ENCODE peak calls at places on chromosomes 1 and 21, in five cellular contexts. P is PC-9, S is psoas muscle, T is mammary epithelial cell, B is Peyer's patch. W is an unnamed sample.

GRCh38 chr1:180186831-180187230 is 32.2 kb downstream of the QSOX1 start:
- DNase-seq in P (no peak), S (no peak), T (no peak), B (no peak), W (no peak)

GRCh38 chr1:1782399-1783221 is 4.3 kb upstream of the NADK start:
- DNase-seq in P (peak; percentile 80), S (peak; percentile 79), T (no peak), B (peak; percentile 85), W (peak; percentile 88)

GRCh38 chr1:85289207-85289847 is 12.9 kb upstream of the BCL10 start:
- DNase-seq in P (peak; percentile 75), S (no peak), T (peak; percentile 99), B (no peak), W (peak; percentile 35)

GRCh38 chr21:28885853-28886177 is 106.9 kb downstream of the LTN1 start:
- DNase-seq in P (no peak), S (no peak), T (no peak), B (no peak), W (no peak)

GRCh38 chr1:11569551-11569950 is 84.7 kb downstream of the FBXO2 start:
- DNase-seq in P (no peak), S (no peak), T (peak; percentile 70), B (no peak), W (no peak)

GRCh38 chr1:43143441-43143888 is 28.6 kb downstream of the EBNA1BP2 start:
- DNase-seq in P (no peak), S (no peak), T (peak; percentile 11), B (no peak), W (no peak)

GRCh38 chr1:55217226-55217996 is 2.2 kb upstream of the USP24 start:
- DNase-seq in P (no peak), S (no peak), T (no peak), B (peak; percentile 48), W (no peak)

GRCh38 chr1:15680131-15680530 is 4.0 kb upstream of the PLEKHM2 start:
- DNase-seq in P (peak; percentile 46), S (peak; percentile 62), T (peak; percentile 57), B (no peak), W (peak; percentile 23)

GRCh38 chr1:108017698-108018097 is 52.7 kb upstream of the VAV3 start:
- DNase-seq in P (no peak), S (no peak), T (peak; percentile 52), B (no peak), W (no peak)

GRCh38 chr1:1943834-1944570 is 24.9 kb upstream of the TMEM52 start:
- DNase-seq in P (peak; percentile 52), S (peak; percentile 76), T (peak; percentile 17), B (peak; percentile 77), W (peak; percentile 64)

GRCh38 chr21:32411366-32412161 is 942 bp upstream of the EVA1C start:
- DNase-seq in P (peak; percentile 52), S (peak; percentile 95), T (peak; percentile 65), B (peak; percentile 95), W (peak; percentile 97)

GRCh38 chr1:170041423-170042207 is 32.9 kb downstream of the KIFAP3 start:
- DNase-seq in P (no peak), S (no peak), T (no peak), B (no peak), W (no peak)

GRCh38 chr1:200184196-200184595 is 156.7 kb downstream of the NR5A2 start:
- DNase-seq in P (peak; percentile 90), S (peak; percentile 92), T (peak; percentile 93), B (peak; percentile 80), W (peak; percentile 86)

GRCh38 chr1:91578320-91579109 is 77.9 kb downstream of the CDC7 start:
- DNase-seq in P (no peak), S (no peak), T (no peak), B (no peak), W (no peak)

GRCh38 chr1:172278478-172278877 is 142.0 kb upstream of the C1orf105 start:
- DNase-seq in P (no peak), S (no peak), T (peak; percentile 71), B (no peak), W (no peak)

GRCh38 chr1:24179251-24179895 is 7.7 kb downstream of the IFNLR1 start:
- DNase-seq in P (no peak), S (no peak), T (no peak), B (peak; percentile 26), W (peak; percentile 61)

GRCh38 chr1:59434336-59434735 is 137.4 kb downstream of the FGGY start:
- DNase-seq in P (peak; percentile 33), S (no peak), T (no peak), B (no peak), W (no peak)

GRCh38 chr1:83705091-83705490 is 293.8 kb downstream of the TTLL7 start:
- DNase-seq in P (no peak), S (no peak), T (no peak), B (no peak), W (no peak)

GRCh38 chr21:41895643-41896493 is 16.7 kb upstream of the PRDM15 start:
- DNase-seq in P (no peak), S (no peak), T (no peak), B (peak; percentile 76), W (no peak)

GRCh38 chr1:12173631-12174121 is 6.9 kb downstream of the TNFRSF1B start:
- DNase-seq in P (no peak), S (no peak), T (no peak), B (peak; percentile 96), W (peak; percentile 73)

GRCh38 chr1:18946550-18947381 is 9.7 kb downstream of the IFFO2 start:
- DNase-seq in P (no peak), S (no peak), T (no peak), B (no peak), W (no peak)

GRCh38 chr1:22075718-22076117 is 23.2 kb downstream of the CDC42 start:
- DNase-seq in P (no peak), S (no peak), T (no peak), B (no peak), W (no peak)

GRCh38 chr1:36523850-36524249 is 41.1 kb upstream of the CSF3R start:
- DNase-seq in P (no peak), S (no peak), T (no peak), B (peak; percentile 19), W (no peak)

GRCh38 chr1:226829105-226829504 is 41.3 kb upstream of the PSEN2 start:
- DNase-seq in P (no peak), S (no peak), T (no peak), B (no peak), W (no peak)

DNA sequence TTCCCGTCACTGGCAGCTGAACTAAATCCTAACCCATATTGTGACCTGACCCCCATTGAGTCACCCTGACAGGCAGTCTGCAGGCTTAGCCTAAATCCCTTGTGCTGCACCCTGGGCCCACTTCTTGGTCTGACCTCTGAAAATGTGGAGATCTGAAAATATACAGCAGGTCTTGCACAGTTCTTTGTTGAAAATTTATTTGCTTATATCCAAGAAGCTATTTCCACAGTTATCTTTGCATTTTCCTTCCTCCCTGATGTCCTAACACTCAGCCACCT is 87.1 kb downstream of the BCAR3 start:
- DNase-seq in P (no peak), S (no peak), T (no peak), B (no peak), W (no peak)
- H3K4me1 ChIP-seq in P (peaks cover 52% of the 10 kb centered on the region), S (peaks cover 81% of the 10 kb centered on the region), T (peaks cover 83% of the 10 kb centered on the region), B (peaks cover 24% of the 10 kb centered on the region), W (peaks cover 55% of the 10 kb centered on the region)

DNA sequence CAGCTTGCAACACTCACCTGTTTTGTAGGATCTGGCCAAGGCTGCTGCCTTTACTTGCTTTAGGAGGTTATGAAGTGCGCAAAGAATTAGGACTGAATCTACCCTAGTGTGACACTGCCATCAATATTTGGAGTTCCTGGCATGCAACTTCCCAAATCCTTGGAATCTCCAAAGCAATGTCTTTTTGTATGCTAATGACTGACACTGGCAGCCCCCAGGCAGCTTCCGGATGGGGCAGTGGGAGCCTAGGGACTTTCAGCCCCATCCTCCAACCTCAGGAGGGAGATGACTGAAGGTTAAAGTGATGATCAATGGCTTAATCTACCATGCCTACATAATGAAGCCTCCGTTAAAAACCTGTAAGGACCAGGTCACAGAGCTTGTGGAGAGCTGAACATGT is 5.5 kb downstream of the RCC2 start:
- DNase-seq in P (no peak), S (no peak), T (no peak), B (no peak), W (no peak)
- TF ChIP-seq CTCF in P (no peak), S (no peak), T (no peak), B (no peak), W (no peak)

DNA sequence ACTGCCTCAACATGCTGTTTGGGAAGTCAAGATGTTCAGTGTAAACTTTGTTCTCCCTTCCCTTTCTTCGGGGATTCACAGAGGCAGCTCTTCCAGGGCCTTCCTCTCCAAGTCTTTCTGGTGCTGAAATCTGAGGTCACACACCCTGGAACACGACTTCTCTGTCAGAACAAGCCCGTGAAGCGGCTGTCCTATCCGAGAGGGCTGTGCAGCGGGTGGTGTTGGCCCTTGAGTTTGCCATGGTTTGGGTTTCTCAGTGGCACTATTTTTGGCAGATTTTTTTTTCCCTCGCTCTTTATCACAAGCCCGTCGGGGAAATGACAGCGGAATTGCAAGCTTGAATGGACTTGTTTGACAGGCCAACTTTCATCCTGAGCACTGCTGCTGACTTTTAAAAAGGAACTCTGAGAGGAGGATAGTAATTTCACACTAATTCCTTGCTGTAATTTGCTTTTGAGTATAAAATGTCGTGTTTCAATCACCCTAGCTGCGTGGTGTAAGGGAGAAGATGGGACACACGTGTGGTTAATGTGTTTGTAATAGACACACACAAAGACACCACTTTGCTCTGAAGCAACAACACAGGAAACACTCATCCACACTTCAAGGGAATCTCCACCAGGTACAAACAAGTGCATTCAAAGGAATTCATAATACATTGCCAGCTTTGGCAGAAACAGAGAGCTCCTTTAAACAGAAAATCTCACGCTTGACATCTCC is 60.1 kb upstream of the TARBP1 start:
- DNase-seq in P (no peak), S (peak; percentile 85), T (peak; percentile 87), B (no peak), W (no peak)
- H3K4me1 ChIP-seq in P (peaks cover 13% of the 10 kb centered on the region), S (peaks cover 94% of the 10 kb centered on the region), T (peaks cover 55% of the 10 kb centered on the region), B (peaks cover 53% of the 10 kb centered on the region), W (peaks cover 38% of the 10 kb centered on the region)

DNA sequence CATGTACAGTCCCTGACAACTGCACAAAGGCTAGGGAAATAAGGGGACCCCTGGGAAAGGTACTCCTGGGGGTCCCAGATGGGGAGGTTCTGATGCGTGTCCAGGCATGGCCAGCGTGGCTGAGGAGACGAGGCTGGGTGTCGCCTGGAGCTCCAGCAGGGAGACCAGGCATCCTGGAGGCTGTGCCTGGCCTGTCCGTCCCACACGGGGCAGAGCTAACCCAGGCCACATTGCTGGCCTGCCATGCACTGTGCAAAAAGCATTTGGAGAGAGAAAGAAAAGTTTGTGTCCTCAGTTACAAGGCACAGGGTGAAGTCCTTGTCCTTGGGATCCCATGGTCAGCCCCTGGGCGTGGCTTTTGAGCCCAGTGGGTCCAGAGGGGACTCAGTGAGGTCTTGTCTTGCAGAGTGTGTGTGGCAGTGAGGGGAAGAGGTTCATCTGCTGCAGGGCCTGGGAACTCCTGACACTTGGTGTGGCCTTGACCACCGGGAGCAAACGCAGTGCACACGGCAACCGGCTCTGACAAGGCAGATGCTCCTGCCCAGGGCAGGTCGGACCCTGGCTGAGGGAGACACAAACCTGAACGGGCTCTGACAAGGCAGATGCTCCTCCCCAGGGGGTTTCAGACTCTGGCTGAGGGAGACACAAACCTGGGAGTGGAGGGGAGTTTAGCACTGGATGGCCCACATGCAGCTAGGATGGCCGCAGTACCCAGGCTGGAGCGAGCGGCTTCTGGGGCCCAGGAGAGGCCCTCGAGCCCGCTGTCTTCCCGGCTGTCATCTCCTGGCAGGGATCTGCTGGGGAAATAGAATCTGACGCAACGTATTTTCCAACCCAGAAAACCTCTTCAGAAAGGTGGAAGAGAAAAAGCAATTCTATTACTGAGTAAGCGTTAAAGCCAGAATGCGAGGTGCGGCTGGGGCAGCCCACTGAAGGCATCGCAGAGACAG is 37.3 kb upstream of the COL18A1 start:
- DNase-seq in P (no peak), S (peak; percentile 29), T (no peak), B (no peak), W (no peak)
- TF ChIP-seq CTCF in P (no peak), S (no peak), T (no peak), B (no peak), W (no peak)

W was measured in stomach.